ENCODE peak calls at places on chromosomes 1 and 21, in four cellular contexts. Y is H9, I is H1, E is mesendoderm. O is an unnamed sample. For H3K79me2, the result is how much of the 10 kb centered on the place peaks cover.

GRCh38 chr1:247738315-247738714 is at the start of gene OR14K1:
- DNase-seq in E (no peak), I (no peak), Y (no peak), O (no peak)

GRCh38 chr21:34242973-34243372 is 120.8 kb upstream of the KCNE2 start:
- DNase-seq in I (no peak), E (no peak), Y (no peak), O (no peak)

GRCh38 chr1:12188657-12189327 is 22.0 kb downstream of the TNFRSF1B start:
- DNase-seq in Y (no peak), I (no peak), E (peak), O (no peak)

GRCh38 chr1:50106095-50106761 is 2.5 kb upstream of the ELAVL4 start:
- DNase-seq in I (no peak), E (no peak), Y (no peak), O (no peak)

GRCh38 chr1:181620183-181620582 is 136.9 kb downstream of the CACNA1E start:
- DNase-seq in E (no peak), I (no peak), Y (no peak), O (no peak)

GRCh38 chr1:11041048-11041447 is 6.0 kb downstream of the MASP2 start:
- DNase-seq in E (no peak), Y (no peak), I (no peak), O (no peak)

GRCh38 chr21:41374177-41374712 is 12.4 kb downstream of the MX2 start:
- DNase-seq in Y (peak), I (no peak), E (no peak), O (no peak)

GRCh38 chr1:112904071-112904830 is 51.7 kb downstream of the SLC16A1 start:
- DNase-seq in Y (no peak), E (peak), I (no peak), O (peak)

GRCh38 chr1:235018720-235019444 is 109.8 kb downstream of the TOMM20 start:
- DNase-seq in E (no peak), I (no peak), Y (no peak), O (no peak)

GRCh38 chr1:83697220-83697619 is 301.7 kb downstream of the TTLL7 start:
- DNase-seq in Y (no peak), I (no peak), E (no peak), O (no peak)

GRCh38 chr1:206566976-206567375 is 45.3 kb downstream of the EIF2D start:
- DNase-seq in Y (no peak), E (no peak), I (no peak), O (no peak)

GRCh38 chr1:7379445-7379971 is 391.6 kb upstream of the VAMP3 start:
- DNase-seq in E (peak), Y (peak), I (no peak), O (no peak)

GRCh38 chr1:17135530-17135929 is 16.3 kb upstream of the PADI2 start:
- DNase-seq in E (no peak), I (no peak), Y (no peak), O (no peak)

GRCh38 chr1:118589486-118589885 is 398.7 kb downstream of the TBX15 start:
- DNase-seq in E (peak), Y (no peak), I (no peak), O (no peak)

GRCh38 chr1:216464489-216464888 is 41.2 kb upstream of the USH2A start:
- DNase-seq in E (no peak), I (no peak), Y (no peak), O (peak)

GRCh38 chr21:44939532-44940115 is at the start of gene SLX9:
- DNase-seq in E (peak), Y (peak), I (no peak), O (peak)

GRCh38 chr1:19081218-19081893 is 124.9 kb upstream of the IFFO2 start:
- DNase-seq in I (no peak), Y (no peak), E (peak), O (no peak)

GRCh38 chr1:21574464-21575151 is 65.4 kb downstream of the ALPL start:
- DNase-seq in I (peak), Y (peak), E (peak), O (no peak)

GRCh38 chr1:35615440-35615839 is 25.9 kb downstream of the PSMB2 start:
- DNase-seq in Y (no peak), E (peak), I (no peak), O (no peak)

GRCh38 chr1:205067031-205067430 is 17.2 kb downstream of the TMEM81 start:
- DNase-seq in E (no peak), Y (no peak), I (no peak), O (no peak)

GRCh38 chr1:113244134-113244820 is 146.0 kb upstream of the MAGI3 start:
- DNase-seq in I (no peak), E (no peak), Y (no peak), O (no peak)

GRCh38 chr1:204885288-204885711 is 14.6 kb downstream of the NFASC start:
- DNase-seq in E (no peak), I (no peak), Y (no peak), O (no peak)

GRCh38 chr21:28345934-28346333 is 646.7 kb downstream of the LTN1 start:
- DNase-seq in I (no peak), E (no peak), Y (no peak), O (no peak)

GRCh38 chr21:35046223-35046690 is 2.8 kb downstream of the RUNX1 start:
- DNase-seq in I (no peak), Y (no peak), E (no peak), O (no peak)

GRCh38 chr21:36350282-36350910 is 30.4 kb downstream of the MORC3 start:
- DNase-seq in I (no peak), Y (no peak), E (peak), O (peak)

GRCh38 chr1:77126309-77126708 is 92.9 kb downstream of the PIGK start:
- DNase-seq in Y (peak), E (peak), I (no peak), O (peak)

GRCh38 chr1:198686069-198686728 is 47.4 kb downstream of the PTPRC start:
- DNase-seq in I (no peak), E (peak), Y (no peak), O (peak)

GRCh38 chr1:154863702-154864174 is 6.3 kb downstream of the KCNN3 start:
- DNase-seq in I (no peak), E (peak), Y (peak), O (peak)

GRCh38 chr1:209406111-209406654 is 177.3 kb upstream of the CAMK1G start:
- DNase-seq in Y (no peak), E (no peak), I (no peak), O (no peak)

GRCh38 chr21:41664881-41665765 is 101.7 kb downstream of the RIPK4 start:
- DNase-seq in I (no peak), Y (no peak), E (no peak), O (no peak)

GRCh38 chr1:37890378-37891014 is 31.1 kb upstream of the MTF1 start:
- DNase-seq in E (peak), Y (no peak), I (no peak), O (peak)

GRCh38 chr1:156583821-156584622 is 4.5 kb downstream of the TTC24 start:
- DNase-seq in Y (peak), E (peak), I (no peak), O (peak)

GRCh38 chr21:28731700-28732321 is 260.9 kb downstream of the LTN1 start:
- DNase-seq in Y (no peak), E (no peak), I (no peak), O (no peak)

GRCh38 chr1:27593341-27594326 is 10.3 kb downstream of the AHDC1 start:
- DNase-seq in E (no peak), I (no peak), Y (no peak), O (no peak)

GRCh38 chr1:196380311-196380710 is 227.9 kb downstream of the KCNT2 start:
- DNase-seq in E (peak), I (no peak), Y (no peak), O (no peak)

GRCh38 chr1:196373798-196374197 is 234.4 kb downstream of the KCNT2 start:
- DNase-seq in E (no peak), Y (no peak), I (no peak), O (no peak)

GRCh38 chr1:196377811-196378210 is 230.4 kb downstream of the KCNT2 start:
- DNase-seq in E (no peak), I (no peak), Y (no peak), O (peak)

GRCh38 chr1:196372896-196373536 is 235.2 kb downstream of the KCNT2 start:
- DNase-seq in I (no peak), Y (no peak), E (peak), O (no peak)

DNA sequence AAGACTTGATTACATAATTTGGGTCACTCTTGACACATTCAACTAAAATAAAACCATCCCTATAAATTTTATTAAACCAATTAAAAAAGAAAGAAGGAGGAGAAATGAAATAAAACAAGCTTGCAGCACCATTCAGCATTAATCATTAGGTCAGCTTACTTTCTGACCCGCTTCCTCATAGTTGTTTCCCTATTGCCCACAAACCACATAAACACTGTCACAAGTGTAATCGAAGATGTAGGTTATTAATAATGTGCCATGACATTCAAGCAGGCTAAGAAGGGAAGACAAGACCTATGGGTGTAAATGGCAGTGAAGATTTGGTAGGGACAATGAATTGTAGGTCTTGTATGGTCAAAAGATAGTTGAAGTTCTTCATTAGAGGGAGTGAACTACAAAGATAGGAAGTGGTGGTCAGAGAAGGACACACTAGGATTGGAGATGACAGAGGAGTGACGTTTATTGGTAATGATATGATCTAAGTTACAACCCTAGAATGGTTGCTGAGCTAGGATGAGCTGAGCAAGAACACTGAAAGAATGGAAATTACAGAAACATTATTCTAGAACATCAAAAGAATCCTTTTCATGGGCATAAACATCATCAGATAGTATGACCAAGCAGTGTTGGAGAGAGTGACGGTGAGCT is 231.5 kb downstream of the KCNT2 start:
- DNase-seq in E (no peak), Y (no peak), I (no peak), O (no peak)
- H3K18ac ChIP-seq in E (no peak), Y (no peak), I (no peak), O (no peak)

DNA sequence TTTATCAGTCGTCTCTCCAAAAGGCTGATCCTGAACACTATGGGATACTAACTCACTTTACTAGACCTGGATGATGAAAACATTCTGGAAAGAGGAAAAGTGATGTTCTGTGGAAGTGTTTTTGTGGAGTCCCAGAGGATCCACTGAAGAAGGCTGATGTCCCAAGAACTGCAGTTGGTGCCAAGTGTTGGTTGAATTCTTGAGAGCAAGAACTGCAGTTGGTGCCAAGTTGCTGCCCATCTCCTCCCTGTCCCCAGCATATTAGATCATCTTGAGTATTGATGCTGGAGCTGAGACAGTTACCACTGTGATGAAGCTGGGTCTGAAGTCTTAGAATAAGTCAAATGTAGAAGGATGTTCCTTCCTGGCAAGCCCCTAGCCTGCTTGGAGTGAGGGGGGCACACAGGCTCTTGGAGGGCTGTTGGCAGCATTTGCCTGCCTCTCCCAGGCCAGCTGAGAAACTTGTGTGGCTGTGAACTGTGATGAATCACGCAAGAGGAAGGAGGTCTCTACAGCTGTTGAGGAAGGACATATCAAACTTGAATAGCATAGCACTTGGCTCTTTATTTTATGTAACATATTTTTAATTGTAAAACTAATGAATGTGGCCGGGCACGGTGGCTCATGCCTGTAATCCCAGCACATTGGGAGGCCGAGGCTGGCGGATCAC is 48.1 kb downstream of the DNAJC6 start:
- DNase-seq in Y (no peak), E (no peak), I (no peak), O (no peak)
- H3K27ac ChIP-seq in Y (no peak), E (no peak), I (no peak), O (no peak)

DNA sequence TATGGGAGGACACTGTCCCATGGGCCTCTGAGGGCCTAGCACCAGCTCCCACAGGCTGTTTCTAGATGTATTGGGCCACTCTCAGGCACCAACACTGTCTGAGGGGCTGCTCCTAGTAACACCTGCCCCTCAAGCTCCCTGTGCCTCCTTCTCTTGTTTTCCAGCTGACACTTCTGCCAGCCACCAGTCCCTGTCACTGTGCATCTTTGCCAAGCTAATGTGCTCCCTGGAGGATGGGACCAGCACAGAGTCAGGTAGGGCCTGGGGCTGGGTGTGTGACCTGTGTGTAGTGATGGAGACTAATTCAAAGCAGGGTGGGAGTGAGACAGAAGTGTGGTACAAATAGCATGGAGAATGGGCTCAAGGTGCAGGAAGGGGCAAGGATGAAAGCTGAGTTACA is 29.4 kb upstream of the MAGOH start:
- DNase-seq in I (no peak), E (no peak), Y (no peak), O (no peak)
- H3K79me2 ChIP-seq in I (under half), E (under half), Y (under half), O (under half)

GRCh38 chr1:5836776-5837440 is 155.3 kb downstream of the NPHP4 start:
- DNase-seq in Y (peak), I (no peak), E (no peak), O (no peak)
- H3K18ac ChIP-seq in Y (no peak), I (peak), E (no peak), O (no peak)

DNA sequence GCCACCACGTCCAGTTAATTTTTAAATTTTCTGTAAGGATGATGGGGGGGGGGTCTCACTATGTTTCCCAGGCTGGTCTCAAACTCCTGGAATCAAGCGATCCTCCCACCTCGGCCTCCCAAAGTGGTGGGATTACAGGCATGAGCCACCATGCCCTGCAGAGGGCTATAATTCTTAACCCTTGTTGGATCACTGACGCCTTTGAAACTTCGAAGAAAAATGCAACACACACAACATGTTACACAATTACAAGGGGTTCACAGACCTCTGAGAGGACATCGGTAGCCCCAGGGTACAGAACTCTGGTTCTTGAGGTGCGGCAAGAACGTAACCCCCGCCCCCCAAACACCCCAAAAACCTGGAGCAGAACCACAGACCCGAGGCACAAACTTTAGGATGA is 8.4 kb upstream of the LUZP1 start:
- DNase-seq in Y (no peak), I (no peak), E (no peak), O (no peak)
- H3K27ac ChIP-seq in Y (no peak), I (no peak), E (no peak), O (no peak)

GRCh38 chr1:100724281-100724680 is 4.7 kb downstream of the VCAM1 start:
- DNase-seq in E (no peak), I (no peak), Y (no peak), O (no peak)
- H3K79me2 ChIP-seq in E (under half), I (under half), Y (under half), O (under half)

DNA sequence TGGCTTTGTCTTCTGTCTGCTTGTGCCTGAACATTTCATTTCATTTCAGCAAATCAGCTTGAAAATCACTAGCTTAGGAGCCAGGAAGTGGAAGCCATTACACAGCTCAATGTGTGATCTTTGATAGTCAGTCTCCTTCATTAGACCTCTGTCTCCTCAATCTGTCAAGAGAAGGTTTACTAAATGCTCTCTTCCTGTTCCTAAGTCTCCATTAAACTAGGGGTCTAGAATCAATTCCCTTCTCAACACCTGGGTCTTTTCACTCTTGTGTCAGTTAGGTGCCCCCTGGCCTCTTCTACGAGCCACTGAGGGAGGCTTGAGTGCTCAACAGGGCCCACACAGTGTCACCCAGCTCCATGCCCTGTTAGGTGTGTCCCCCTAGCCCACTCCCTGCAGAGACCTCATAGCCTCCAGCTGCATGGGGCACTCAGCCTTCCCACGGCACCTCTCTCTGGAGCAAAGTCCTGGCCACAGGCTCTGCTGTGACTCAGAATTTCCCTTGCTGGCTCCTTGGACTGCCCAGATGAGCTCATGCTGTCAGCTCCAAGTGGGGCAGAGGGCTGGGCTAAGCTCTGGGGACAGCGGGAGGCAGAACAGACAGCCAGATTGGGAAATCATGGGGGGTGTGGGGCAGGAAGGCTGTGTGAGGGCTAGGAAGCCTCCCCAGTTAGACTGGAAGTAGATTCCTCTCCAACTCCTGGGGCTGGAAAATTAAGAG is 115.7 kb upstream of the IPO9 start:
- DNase-seq in Y (no peak), E (peak), I (no peak), O (peak)
- H3K18ac ChIP-seq in Y (no peak), E (no peak), I (no peak), O (no peak)